ENCODE peak calls at places on chromosomes 4 and X, in eight cellular contexts. K is memory B cell, B is HEK293T, E is body of pancreas, C is AG10803, R is Calu3, P is cerebellar cortex, I is NB4. M is an unnamed sample.

GRCh38 chrX:786441-786881 is 155.9 kb downstream of the SHOX start:
- DNase-seq in K (no peak), B (no peak), E (no peak), C (no peak), R (no peak), P (no peak), I (no peak), M (no peak)

GRCh38 chrX:19514791-19515614 is at the start of gene MAP3K15:
- DNase-seq in K (no peak), B (peak; percentile 69), E (peak; percentile 38), C (peak; percentile 1), R (peak; percentile 69), P (peak; percentile 10), I (peak; percentile 66), M (no peak)

GRCh38 chrX:117996918-117997480 is 119.6 kb downstream of the KLHL13 start:
- DNase-seq in K (no peak), B (no peak), E (no peak), C (no peak), R (no peak), P (no peak), I (peak; percentile 3), M (no peak)

GRCh38 chrX:13346646-13347045 is 26.8 kb upstream of the ATXN3L start:
- DNase-seq in K (no peak), B (no peak), E (no peak), C (no peak), R (no peak), P (no peak), I (no peak), M (no peak)

GRCh38 chr4:122827899-122828601 is 1.4 kb downstream of the FGF2 start:
- DNase-seq in K (peak; percentile 25), B (peak; percentile 53), E (peak; percentile 32), C (peak; percentile 58), R (peak; percentile 18), P (peak; percentile 33), I (peak; percentile 19), M (peak; percentile 64)

GRCh38 chr4:145409393-145409792 is 72.3 kb upstream of the SMAD1 start:
- DNase-seq in K (no peak), B (no peak), E (no peak), C (no peak), R (no peak), P (no peak), I (no peak), M (no peak)

GRCh38 chr4:78644744-78645330 is 93.3 kb downstream of the ANXA3 start:
- DNase-seq in K (peak; percentile 61), B (peak; percentile 73), E (peak; percentile 77), C (peak; percentile 82), R (peak; percentile 49), P (peak; percentile 32), I (peak; percentile 64), M (peak; percentile 77)

GRCh38 chr4:184205243-184205642 is 12.4 kb downstream of the ENPP6 start:
- DNase-seq in K (no peak), B (no peak), E (no peak), C (no peak), R (no peak), P (no peak), I (no peak), M (no peak)

GRCh38 chrX:69077895-69078455 is 87.3 kb downstream of the PJA1 start:
- DNase-seq in K (no peak), B (no peak), E (no peak), C (no peak), R (no peak), P (no peak), I (no peak), M (no peak)

GRCh38 chrX:134676440-134676839 is 18.2 kb upstream of the PLAC1 start:
- DNase-seq in K (no peak), B (no peak), E (no peak), C (peak; percentile 78), R (no peak), P (no peak), I (no peak), M (peak; percentile 81)

M was measured in astrocyte.